ENCODE peak calls at places on chromosomes 12 and 14, in eight cellular contexts. S is brain pericyte, N is NCI-H1092 treated with DMSO at 0.1 percent for 48 hours, T is NCI-H510A, W is NCI-H446 treated with DMSO at 0.1 percent for 48 hours, O is activated T-cell treated with anti-CD3 and anti-CD28 coated beads for 48 hours, J is islet precursor cell, V is cardiac septum. A is an unnamed sample.

GRCh38 chr12:122571821-122572220 is 44.8 kb downstream of the KNTC1 start:
- DNase-seq in S (no peak), N (no peak), T (no peak), W (no peak), O (no peak), J (no peak), V (no peak), A (no peak)

GRCh38 chr14:33578461-33579216 is 372.2 kb downstream of the EGLN3 start:
- DNase-seq in S (no peak), N (no peak), T (no peak), W (no peak), O (no peak), J (no peak), V (no peak), A (no peak)

GRCh38 chr12:126936181-126936851 is 1330.7 kb upstream of the TMEM132C start:
- DNase-seq in S (no peak), N (no peak), T (no peak), W (no peak), O (no peak), J (no peak), V (no peak), A (no peak)

GRCh38 chr12:12903642-12904609 is 12.6 kb downstream of the GPRC5A start:
- DNase-seq in S (no peak), N (no peak), T (no peak), W (no peak), O (no peak), J (peak), V (no peak), A (no peak)

GRCh38 chr12:45214739-45215418 is 1.0 kb upstream of the ANO6 start:
- DNase-seq in S (no peak), N (no peak), T (no peak), W (no peak), O (no peak), J (no peak), V (no peak), A (no peak)

GRCh38 chr12:130663510-130663909 is 52.6 kb downstream of the RIMBP2 start:
- DNase-seq in S (no peak), N (no peak), T (no peak), W (no peak), O (no peak), J (no peak), V (no peak), A (no peak)

GRCh38 chr12:12294215-12295005 is 27.6 kb upstream of the LRP6 start:
- DNase-seq in S (no peak), N (no peak), T (no peak), W (no peak), O (no peak), J (no peak), V (no peak), A (no peak)

GRCh38 chr14:36424478-36425102 is 95.4 kb downstream of the NKX2-1 start:
- DNase-seq in S (no peak), N (peak), T (peak), W (peak), O (no peak), J (no peak), V (no peak), A (no peak)

GRCh38 chr12:94240171-94240570 is 91.8 kb downstream of the PLXNC1 start:
- DNase-seq in S (no peak), N (no peak), T (no peak), W (no peak), O (no peak), J (no peak), V (no peak), A (no peak)

GRCh38 chr12:88308825-88309224 is 166.7 kb downstream of the TMTC3 start:
- DNase-seq in S (no peak), N (no peak), T (no peak), W (no peak), O (no peak), J (no peak), V (no peak), A (no peak)

GRCh38 chr14:61618448-61618847 is 76.9 kb upstream of the HIF1A start:
- DNase-seq in S (no peak), N (no peak), T (no peak), W (no peak), O (no peak), J (no peak), V (no peak), A (no peak)

GRCh38 chr14:99518441-99519346 is 37.5 kb downstream of the CCNK start:
- DNase-seq in S (no peak), N (peak), T (peak), W (no peak), O (peak), J (peak), V (peak), A (peak)

GRCh38 chr12:119686776-119687175 is 18.8 kb downstream of the PRKAB1 start:
- DNase-seq in S (no peak), N (no peak), T (no peak), W (no peak), O (no peak), J (no peak), V (no peak), A (no peak)

GRCh38 chr12:94109154-94109553 is 39.2 kb upstream of the PLXNC1 start:
- DNase-seq in S (no peak), N (no peak), T (no peak), W (peak), O (peak), J (no peak), V (no peak), A (peak)

GRCh38 chr14:78403278-78403815 is 233.2 kb downstream of the NRXN3 start:
- DNase-seq in S (no peak), N (no peak), T (no peak), W (no peak), O (no peak), J (peak), V (no peak), A (no peak)

GRCh38 chr12:48973531-48973930 is 2.0 kb upstream of the WNT10B start:
- DNase-seq in S (no peak), N (no peak), T (no peak), W (no peak), O (no peak), J (peak), V (peak), A (no peak)